ENCODE peak calls at places on chromosomes 2 and 18, in eight cellular contexts. One of them, this sample, is unnamed.

GRCh38 chr2:232632229-232632903 is 1.0 kb upstream of the EFHD1 start:
- DNase-seq in SW480: no peak
- DNase-seq in naive thymus-derived CD8-positive, alpha-beta T cell: no peak
- DNase-seq in nucleus accumbens: no peak
- DNase-seq in CD4-positive, CD25-positive, alpha-beta regulatory T cell: no peak
- DNase-seq in upper lobe of right lung: no peak
- DNase-seq in NCI-H1694 treated with DMSO at 0.1 percent for 48 hours: no peak
- DNase-seq in GM12865: no peak
- DNase-seq in this sample: no peak

GRCh38 chr2:23526835-23527790 is 142.1 kb downstream of the KLHL29 start:
- DNase-seq in SW480: no peak
- DNase-seq in naive thymus-derived CD8-positive, alpha-beta T cell: no peak
- DNase-seq in nucleus accumbens: no peak
- DNase-seq in CD4-positive, CD25-positive, alpha-beta regulatory T cell: no peak
- DNase-seq in upper lobe of right lung: no peak
- DNase-seq in NCI-H1694 treated with DMSO at 0.1 percent for 48 hours: no peak
- DNase-seq in GM12865: no peak
- DNase-seq in this sample: no peak

GRCh38 chr2:33133436-33133835 is 186.7 kb downstream of the LTBP1 start:
- DNase-seq in SW480: no peak
- DNase-seq in naive thymus-derived CD8-positive, alpha-beta T cell: no peak
- DNase-seq in nucleus accumbens: no peak
- DNase-seq in CD4-positive, CD25-positive, alpha-beta regulatory T cell: no peak
- DNase-seq in upper lobe of right lung: no peak
- DNase-seq in NCI-H1694 treated with DMSO at 0.1 percent for 48 hours: no peak
- DNase-seq in GM12865: no peak
- DNase-seq in this sample: no peak

GRCh38 chr2:188345439-188345838 is 53.8 kb downstream of the GULP1 start:
- DNase-seq in SW480: no peak
- DNase-seq in naive thymus-derived CD8-positive, alpha-beta T cell: no peak
- DNase-seq in nucleus accumbens: no peak
- DNase-seq in CD4-positive, CD25-positive, alpha-beta regulatory T cell: no peak
- DNase-seq in upper lobe of right lung: no peak
- DNase-seq in NCI-H1694 treated with DMSO at 0.1 percent for 48 hours: no peak
- DNase-seq in GM12865: no peak
- DNase-seq in this sample: no peak

GRCh38 chr2:42722328-42723190 is 41.4 kb downstream of the OXER1 start:
- DNase-seq in SW480: peak
- DNase-seq in naive thymus-derived CD8-positive, alpha-beta T cell: no peak
- DNase-seq in nucleus accumbens: peak
- DNase-seq in CD4-positive, CD25-positive, alpha-beta regulatory T cell: no peak
- DNase-seq in upper lobe of right lung: peak
- DNase-seq in NCI-H1694 treated with DMSO at 0.1 percent for 48 hours: no peak
- DNase-seq in GM12865: peak
- DNase-seq in this sample: no peak

GRCh38 chr18:44741551-44741950 is 60.9 kb downstream of the SETBP1 start:
- DNase-seq in SW480: no peak
- DNase-seq in naive thymus-derived CD8-positive, alpha-beta T cell: no peak
- DNase-seq in nucleus accumbens: no peak
- DNase-seq in CD4-positive, CD25-positive, alpha-beta regulatory T cell: no peak
- DNase-seq in upper lobe of right lung: no peak
- DNase-seq in NCI-H1694 treated with DMSO at 0.1 percent for 48 hours: no peak
- DNase-seq in GM12865: no peak
- DNase-seq in this sample: peak

GRCh38 chr2:238669581-238670340 is 178.1 kb upstream of the TWIST2 start:
- DNase-seq in SW480: no peak
- DNase-seq in naive thymus-derived CD8-positive, alpha-beta T cell: no peak
- DNase-seq in nucleus accumbens: no peak
- DNase-seq in CD4-positive, CD25-positive, alpha-beta regulatory T cell: no peak
- DNase-seq in upper lobe of right lung: no peak
- DNase-seq in NCI-H1694 treated with DMSO at 0.1 percent for 48 hours: no peak
- DNase-seq in GM12865: no peak
- DNase-seq in this sample: no peak

GRCh38 chr18:48544661-48545415 is 6.0 kb downstream of the CTIF start:
- DNase-seq in SW480: no peak
- DNase-seq in naive thymus-derived CD8-positive, alpha-beta T cell: no peak
- DNase-seq in nucleus accumbens: no peak
- DNase-seq in CD4-positive, CD25-positive, alpha-beta regulatory T cell: no peak
- DNase-seq in upper lobe of right lung: no peak
- DNase-seq in NCI-H1694 treated with DMSO at 0.1 percent for 48 hours: no peak
- DNase-seq in GM12865: no peak
- DNase-seq in this sample: no peak

GRCh38 chr2:73081181-73081671 is 9.7 kb upstream of the SFXN5 start:
- DNase-seq in SW480: no peak
- DNase-seq in naive thymus-derived CD8-positive, alpha-beta T cell: no peak
- DNase-seq in nucleus accumbens: no peak
- DNase-seq in CD4-positive, CD25-positive, alpha-beta regulatory T cell: no peak
- DNase-seq in upper lobe of right lung: no peak
- DNase-seq in NCI-H1694 treated with DMSO at 0.1 percent for 48 hours: no peak
- DNase-seq in GM12865: no peak
- DNase-seq in this sample: no peak